ENCODE peak calls at places on chromosomes 6 and 20, in nine cellular contexts. N, U, W, H, T, X, M, Y and F are unnamed samples.

GRCh38 chr6:29603930-29604329 is 19.0 kb downstream of the OR2H2 start:
- DNase-seq in Y (peak), N (no peak), M (no peak), X (no peak), T (no peak), H (no peak), W (no peak), U (no peak), F (no peak)

GRCh38 chr6:1606533-1607235 is 3.0 kb upstream of the FOXC1 start:
- DNase-seq in U (no peak), W (no peak), Y (peak), H (no peak), M (no peak), N (no peak), T (no peak), X (no peak), F (no peak)

GRCh38 chr6:9250852-9251251 is 815.5 kb upstream of the SLC35B3 start:
- DNase-seq in N (no peak), X (no peak), H (peak), U (no peak), W (no peak), M (peak), T (peak), Y (peak), F (no peak)

GRCh38 chr20:38357653-38358207 is 11.4 kb downstream of the LBP start:
- DNase-seq in Y (no peak), H (no peak), M (no peak), T (no peak), U (no peak), N (no peak), X (no peak), W (no peak), F (no peak)

GRCh38 chr20:47232518-47232917 is 124.0 kb downstream of the ZMYND8 start:
- DNase-seq in X (no peak), N (no peak), M (no peak), Y (no peak), T (no peak), W (no peak), H (no peak), U (no peak), F (no peak)

GRCh38 chr6:30814137-30815084 is 69.9 kb upstream of the DDR1 start:
- DNase-seq in N (peak), W (peak), H (no peak), Y (no peak), U (no peak), X (peak), T (peak), M (peak), F (no peak)

GRCh38 chr6:105494688-105495087 is 91.8 kb upstream of the PREP start:
- DNase-seq in N (no peak), U (no peak), Y (no peak), M (no peak), H (no peak), W (no peak), X (no peak), T (no peak), F (no peak)

GRCh38 chr6:119349041-119349340 is 570 bp downstream of the MAN1A1 start:
- DNase-seq in W (no peak), X (peak), Y (no peak), N (no peak), U (no peak), H (no peak), T (no peak), M (no peak), F (no peak)

GRCh38 chr6:10084276-10084993 is 330.4 kb downstream of the TFAP2A start:
- DNase-seq in Y (peak), T (no peak), X (no peak), H (no peak), N (no peak), M (no peak), U (no peak), W (no peak), F (no peak)

GRCh38 chr6:142152731-142153130 is 5.7 kb downstream of the VTA1 start:
- DNase-seq in X (peak), Y (no peak), H (no peak), M (peak), W (no peak), U (peak), N (no peak), T (peak), F (no peak)

GRCh38 chr6:154343473-154344308 is 12.9 kb downstream of the IPCEF1 start:
- DNase-seq in M (peak), U (no peak), H (no peak), Y (no peak), X (peak), T (peak), N (no peak), W (no peak), F (peak)

GRCh38 chr6:28953039-28953872 is 29.5 kb upstream of the TRIM27 start:
- DNase-seq in Y (peak), T (peak), H (peak), M (peak), W (peak), N (peak), X (peak), U (no peak), F (no peak)

GRCh38 chr20:25336561-25337422 is 53.8 kb downstream of the ABHD12 start:
- DNase-seq in T (peak), X (peak), H (peak), N (no peak), W (no peak), Y (no peak), M (peak), U (no peak), F (no peak)

GRCh38 chr6:144652292-144652891 is 367.3 kb downstream of the UTRN start:
- DNase-seq in W (no peak), T (no peak), M (no peak), U (no peak), Y (no peak), X (no peak), N (no peak), H (no peak), F (no peak)

GRCh38 chr6:35474129-35474977 is 6.2 kb downstream of the RPL10A start:
- DNase-seq in U (no peak), M (no peak), X (no peak), H (no peak), N (no peak), Y (no peak), W (no peak), T (no peak), F (no peak)

GRCh38 chr6:30091577-30092381 is 16.2 kb upstream of the RNF39 start:
- DNase-seq in M (peak), H (no peak), N (no peak), W (peak), X (peak), T (peak), U (peak), Y (no peak), F (no peak)

GRCh38 chr6:106512048-106512957 is 117.0 kb downstream of the RTN4IP1 start:
- DNase-seq in H (no peak), T (no peak), U (no peak), W (peak), N (peak), X (peak), M (peak), Y (peak), F (no peak)

GRCh38 chr20:59222982-59223610 is 59.5 kb downstream of the ZNF831 start:
- DNase-seq in U (no peak), X (no peak), T (no peak), W (no peak), Y (no peak), M (no peak), N (no peak), H (no peak), F (no peak)

GRCh38 chr20:46607191-46607848 is 43.9 kb downstream of the SLC13A3 start:
- DNase-seq in W (no peak), H (no peak), Y (no peak), N (no peak), U (no peak), M (no peak), T (no peak), X (no peak), F (no peak)

GRCh38 chr6:150641398-150642139 is 41.9 kb downstream of the PLEKHG1 start:
- DNase-seq in X (no peak), U (no peak), T (no peak), M (no peak), W (no peak), N (no peak), H (no peak), Y (no peak), F (no peak)

GRCh38 chr20:14820771-14821170 is 483.4 kb upstream of the FLRT3 start:
- DNase-seq in W (no peak), Y (peak), H (no peak), M (peak), X (no peak), N (no peak), U (no peak), T (no peak), F (no peak)

GRCh38 chr20:2137552-2138201 is 36.0 kb downstream of the STK35 start:
- DNase-seq in U (peak), Y (no peak), M (peak), H (no peak), N (no peak), W (peak), X (peak), T (peak), F (no peak)

GRCh38 chr20:61846741-61847419 is 218.8 kb downstream of the TAF4 start:
- DNase-seq in N (no peak), Y (no peak), T (no peak), U (no peak), M (no peak), H (no peak), W (no peak), X (no peak), F (no peak)

GRCh38 chr6:1771324-1771723 is 161.6 kb downstream of the FOXC1 start:
- DNase-seq in X (no peak), U (no peak), W (no peak), M (peak), T (peak), H (no peak), N (no peak), Y (peak), F (peak)

GRCh38 chr6:157219201-157220200 is 103.8 kb downstream of the TMEM242 start:
- DNase-seq in H (no peak), Y (no peak), X (peak), N (no peak), U (no peak), T (peak), W (no peak), M (peak), F (no peak)

GRCh38 chr6:69026715-69027114 is 391.6 kb downstream of the ADGRB3 start:
- DNase-seq in W (no peak), H (no peak), X (no peak), U (no peak), Y (no peak), N (no peak), T (no peak), M (peak), F (no peak)

GRCh38 chr6:168179702-168180382 is 100.8 kb upstream of the FRMD1 start:
- DNase-seq in Y (no peak), W (no peak), U (no peak), X (no peak), H (no peak), M (no peak), N (no peak), T (no peak), F (no peak)

GRCh38 chr20:45372646-45373352 is 5.3 kb downstream of the TP53TG5 start:
- DNase-seq in Y (peak), T (no peak), H (peak), U (no peak), W (no peak), X (peak), M (no peak), N (no peak), F (no peak)

GRCh38 chr6:144544266-144544830 is 259.2 kb downstream of the UTRN start:
- DNase-seq in N (no peak), M (no peak), W (no peak), U (no peak), X (no peak), Y (no peak), T (no peak), H (no peak), F (no peak)